ENCODE peak calls at places on chromosomes 4 and X, in four cellular contexts. Q is A549, I is spleen, B is sigmoid colon. P is an unnamed sample.

GRCh38 chr4:158090323-158090722 is 82.5 kb downstream of the GASK1B start:
- DNase-seq in Q (no peak), I (no peak), B (no peak), P (no peak)

GRCh38 chr4:155403886-155404285 is 27.1 kb upstream of the MAP9 start:
- DNase-seq in Q (peak; percentile 40), I (no peak), B (no peak), P (peak; percentile 9)

GRCh38 chr4:15233626-15234025 is 194.2 kb upstream of the C1QTNF7 start:
- DNase-seq in Q (no peak), I (no peak), B (no peak), P (no peak)

GRCh38 chrX:13087322-13088154 is 43.1 kb upstream of the FAM9C start:
- DNase-seq in Q (peak; percentile 39), I (no peak), B (no peak), P (peak; percentile 81)

GRCh38 chr4:25308761-25309160 is 3.8 kb upstream of the ZCCHC4 start:
- DNase-seq in Q (no peak), I (no peak), B (no peak), P (no peak)

GRCh38 chrX:13109811-13110210 is 65.4 kb upstream of the FAM9C start:
- DNase-seq in Q (peak; percentile 87), I (no peak), B (no peak), P (no peak)

GRCh38 chr4:37762294-37763163 is 64.0 kb upstream of the PGM2 start:
- DNase-seq in Q (no peak), I (no peak), B (no peak), P (peak; percentile 89)

GRCh38 chrX:67725471-67725870 is 181.7 kb downstream of the AR start:
- DNase-seq in Q (no peak), I (no peak), B (no peak), P (no peak)

GRCh38 chr4:185638548-185639301 is 103.4 kb upstream of the PDLIM3 start:
- DNase-seq in Q (no peak), I (no peak), B (no peak), P (no peak)

GRCh38 chr4:185642907-185643306 is 107.6 kb upstream of the PDLIM3 start:
- DNase-seq in Q (no peak), I (no peak), B (no peak), P (no peak)

GRCh38 chr4:185638093-185638492 is 102.8 kb upstream of the PDLIM3 start:
- DNase-seq in Q (no peak), I (no peak), B (no peak), P (no peak)

GRCh38 chr4:185644408-185644807 is 109.1 kb upstream of the PDLIM3 start:
- DNase-seq in Q (no peak), I (no peak), B (no peak), P (no peak)

GRCh38 chr4:185640809-185641675 is 105.7 kb upstream of the PDLIM3 start:
- DNase-seq in Q (peak; percentile 70), I (no peak), B (no peak), P (peak; percentile 17)
- TF ChIP-seq CTCF in Q (peak; percentile 56), I (peak; percentile 49), B (peak; percentile 50), P (peak; percentile 67)

GRCh38 chrX:44054863-44055601 is 81.8 kb upstream of the NDP start:
- DNase-seq in Q (no peak), I (no peak), B (no peak), P (no peak)

GRCh38 chrX:44058339-44058738 is 85.1 kb upstream of the NDP start:
- DNase-seq in Q (no peak), I (no peak), B (no peak), P (no peak)

GRCh38 chrX:44060221-44060620 is 87.0 kb upstream of the NDP start:
- DNase-seq in Q (no peak), I (no peak), B (no peak), P (no peak)

GRCh38 chrX:44055638-44056037 is 82.4 kb upstream of the NDP start:
- DNase-seq in Q (no peak), I (no peak), B (no peak), P (no peak)
- H3K4me1 ChIP-seq in Q (no peaks in the 10 kb centered on the region), I (no peaks in the 10 kb centered on the region), B (no peaks in the 10 kb centered on the region), P (no peaks in the 10 kb centered on the region)

DNA sequence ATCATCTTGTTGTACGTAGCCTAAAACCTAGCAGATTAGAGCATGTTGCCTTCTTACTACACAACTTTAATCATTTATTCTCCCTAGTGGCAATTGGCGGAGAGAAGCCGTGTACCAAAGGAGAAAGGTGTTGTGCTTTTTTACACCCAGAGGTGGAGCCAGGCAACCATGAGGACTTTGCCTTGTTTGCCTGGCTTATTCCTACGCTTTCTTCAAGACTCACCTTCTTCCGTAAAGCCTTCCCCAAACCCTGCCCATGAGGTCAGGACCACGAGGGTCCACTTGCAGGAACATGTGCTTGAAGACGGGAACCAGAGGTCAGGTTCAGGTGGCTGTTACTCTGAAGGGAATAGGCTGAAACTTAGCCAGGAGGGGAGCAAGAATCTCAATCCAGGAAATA is 290.5 kb downstream of the RAB28 start:
- DNase-seq in Q (peak; percentile 2), I (no peak), B (no peak), P (no peak)
- TF ChIP-seq CTCF in Q (no peak), I (no peak), B (no peak), P (no peak)

DNA sequence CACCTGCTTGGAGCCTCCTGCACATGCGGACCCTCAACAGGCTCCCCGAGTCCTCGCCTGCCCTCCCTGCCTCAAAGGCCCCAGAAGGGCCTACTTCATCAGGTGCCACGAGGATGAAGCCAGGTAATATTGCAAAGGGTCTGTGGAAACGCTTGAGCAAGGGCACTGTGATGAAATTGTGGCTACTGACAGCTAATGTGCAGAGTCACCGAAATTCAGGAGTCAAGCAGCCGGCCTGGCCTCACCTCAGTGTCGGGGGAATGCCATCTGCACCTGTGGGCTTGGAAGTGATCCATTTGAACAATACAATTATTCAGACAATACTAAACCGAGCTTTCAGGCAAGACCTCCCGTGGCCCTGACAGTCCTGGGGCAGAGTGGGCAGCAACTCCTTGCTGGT is 3.1 kb upstream of the FGFR3 start:
- DNase-seq in Q (no peak), I (no peak), B (no peak), P (peak; percentile 42)
- H3K4me1 ChIP-seq in Q (peaks cover 5% of the 10 kb centered on the region), I (peaks cover 27% of the 10 kb centered on the region), B (no peaks in the 10 kb centered on the region), P (peaks cover 16% of the 10 kb centered on the region)

DNA sequence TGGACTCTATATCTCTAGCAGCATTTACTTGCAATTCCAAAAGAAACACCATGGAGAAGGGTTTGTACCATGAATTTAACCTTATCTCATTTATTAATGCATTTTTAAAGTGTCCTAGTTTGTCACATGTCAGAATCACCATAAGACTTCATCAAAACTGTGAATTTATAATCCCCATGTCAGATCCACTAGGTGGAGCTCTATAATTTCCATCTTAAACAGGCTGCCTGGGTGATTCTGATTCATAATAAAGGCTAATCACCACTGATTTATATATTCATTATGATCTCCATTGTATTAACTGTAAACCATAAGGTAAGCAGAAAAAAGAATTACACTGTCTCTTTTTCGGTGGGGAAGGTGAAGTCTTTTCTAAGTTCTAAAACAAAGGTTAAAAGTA is 4.0 kb downstream of the TCEAL2 start:
- DNase-seq in Q (no peak), I (no peak), B (no peak), P (no peak)
- TF ChIP-seq CTCF in Q (peak; percentile 40), I (no peak), B (no peak), P (peak; percentile 49)

DNA sequence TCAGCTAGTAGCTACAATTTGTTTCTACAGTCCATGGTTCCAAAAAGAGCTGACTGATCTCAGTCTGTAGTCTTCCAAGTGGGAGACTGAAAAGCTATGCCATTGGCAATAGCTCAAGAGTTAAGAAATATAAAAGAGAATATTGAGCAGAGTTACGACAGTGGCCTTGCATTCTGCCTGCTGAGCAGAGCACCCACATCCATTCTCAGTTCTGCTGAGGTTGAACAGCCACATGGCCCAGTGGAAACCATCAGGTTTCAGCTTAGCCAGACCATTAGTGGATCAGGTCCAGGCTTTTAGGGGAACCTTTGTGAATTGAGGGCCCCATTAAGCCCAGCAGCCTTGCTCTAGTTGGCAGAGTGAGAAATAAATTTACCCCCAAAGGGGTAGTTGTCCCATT is 28.1 kb downstream of the ZNF81 start:
- DNase-seq in Q (no peak), I (no peak), B (no peak), P (no peak)
- H3K4me1 ChIP-seq in Q (no peaks in the 10 kb centered on the region), I (no peaks in the 10 kb centered on the region), B (no peaks in the 10 kb centered on the region), P (no peaks in the 10 kb centered on the region)

DNA sequence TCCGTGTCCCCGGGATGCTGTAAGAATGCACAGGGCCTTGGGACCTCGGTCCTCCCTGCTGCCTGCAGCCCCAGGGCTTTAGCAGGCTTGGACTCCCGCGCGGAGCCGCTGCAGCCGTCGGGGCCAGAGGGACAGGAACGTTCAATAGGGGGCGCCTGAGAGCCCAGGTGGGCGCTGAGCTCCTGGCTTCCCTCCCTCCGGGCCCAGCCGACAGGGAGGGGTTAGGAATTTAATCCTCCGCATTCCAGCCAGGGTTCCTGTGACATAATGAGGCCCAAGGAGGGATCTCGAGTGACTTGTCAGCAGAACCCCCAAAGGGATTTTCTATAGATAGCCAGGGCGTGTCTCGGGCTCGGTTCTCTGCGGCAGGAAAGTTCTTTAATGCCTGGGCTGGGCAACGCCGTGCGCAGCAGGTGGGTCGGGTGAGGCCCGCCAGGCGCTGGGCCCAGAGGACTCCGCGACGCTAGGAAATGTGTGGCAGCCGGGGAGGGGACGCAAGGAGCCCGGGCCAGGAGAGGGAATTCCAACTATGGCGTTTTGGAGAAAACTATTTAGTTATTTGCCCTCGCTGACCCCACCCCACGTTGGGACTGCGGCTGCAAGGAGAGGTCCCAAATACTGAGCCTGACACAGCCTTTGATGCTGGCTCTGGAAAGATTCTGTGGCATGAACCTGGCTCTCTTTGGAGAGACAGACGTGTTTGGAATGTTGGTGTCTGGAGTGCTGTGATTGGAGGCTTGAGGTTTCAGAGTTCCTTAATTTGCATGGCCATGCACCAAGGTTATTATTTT is 285.2 kb upstream of the GATB start:
- DNase-seq in Q (peak; percentile 29), I (no peak), B (no peak), P (peak; percentile 39)
- TF ChIP-seq CTCF in Q (peak; percentile 42), I (peak; percentile 35), B (peak; percentile 24), P (peak; percentile 78)

GRCh38 chr4:40455340-40455902 is 120.3 kb downstream of the CHRNA9 start:
- DNase-seq in Q (peak; percentile 58), I (no peak), B (no peak), P (no peak)

GRCh38 chr4:40462326-40462725 is 127.2 kb downstream of the CHRNA9 start:
- DNase-seq in Q (no peak), I (no peak), B (no peak), P (no peak)

GRCh38 chr4:40458109-40458508 is 123.0 kb downstream of the CHRNA9 start:
- DNase-seq in Q (peak; percentile 56), I (no peak), B (no peak), P (no peak)

GRCh38 chr4:40454816-40455215 is 119.7 kb downstream of the CHRNA9 start:
- DNase-seq in Q (no peak), I (no peak), B (no peak), P (no peak)

GRCh38 chr4:40458683-40459082 is 123.5 kb downstream of the CHRNA9 start:
- DNase-seq in Q (peak; percentile 43), I (no peak), B (no peak), P (no peak)
- H3K4me1 ChIP-seq in Q (peaks cover 80% of the 10 kb centered on the region), I (peaks cover 15% of the 10 kb centered on the region), B (no peaks in the 10 kb centered on the region), P (no peaks in the 10 kb centered on the region)

P was measured in foreskin keratinocyte.